ENCODE peak calls at places on chromosome 2, in four cellular contexts. R is stomach, P is kidney, X is GM12878. I is an unnamed sample.
A peak's percentile ranks its signal among the peaks of the same experiment; 100 is the strongest.

GRCh38 chr2:205629021-205629817 is 53.1 kb upstream of the NRP2 start:
- DNase-seq in R (no peak), P (no peak), X (no peak), I (no peak)

GRCh38 chr2:85057236-85057635 is 76.0 kb upstream of the TCF7L1 start:
- DNase-seq in R (no peak), P (no peak), X (no peak), I (peak; percentile 68)

GRCh38 chr2:74831693-74832530 is 2.0 kb upstream of the HK2 start:
- DNase-seq in R (no peak), P (no peak), X (no peak), I (peak; percentile 28)

GRCh38 chr2:109098921-109099273 is 30.1 kb upstream of the SH3RF3 start:
- DNase-seq in R (no peak), P (no peak), X (no peak), I (no peak)

GRCh38 chr2:239109041-239109915 is 261.4 kb downstream of the TWIST2 start:
- DNase-seq in R (peak; percentile 85), P (no peak), X (no peak), I (no peak)

GRCh38 chr2:68248806-68249205 is 3.5 kb downstream of the PPP3R1 start:
- DNase-seq in R (no peak), P (no peak), X (no peak), I (no peak)

GRCh38 chr2:118510807-118511206 is 336.6 kb downstream of the EN1 start:
- DNase-seq in R (no peak), P (no peak), X (no peak), I (no peak)

GRCh38 chr2:207767461-207768167 is 2.1 kb downstream of the FZD5 start:
- DNase-seq in R (peak; percentile 82), P (peak; percentile 79), X (no peak), I (no peak)

GRCh38 chr2:230382108-230382507 is 33.9 kb upstream of the SP100 start:
- DNase-seq in R (no peak), P (no peak), X (no peak), I (no peak)

GRCh38 chr2:64354857-64355680 is 98.9 kb upstream of the LGALSL start:
- DNase-seq in R (no peak), P (no peak), X (no peak), I (peak; percentile 39)

GRCh38 chr2:38375711-38376345 is 1.2 kb downstream of the ATL2 start:
- DNase-seq in R (no peak), P (no peak), X (no peak), I (no peak)

GRCh38 chr2:240235811-240236210 is 95.4 kb upstream of the OTOS start:
- DNase-seq in R (no peak), P (no peak), X (no peak), I (no peak)

GRCh38 chr2:100213595-100213994 is 71.2 kb upstream of the AFF3 start:
- DNase-seq in R (peak; percentile 32), P (peak; percentile 15), X (no peak), I (no peak)

GRCh38 chr2:121828281-121828731 is 72.9 kb downstream of the TSN start:
- DNase-seq in R (no peak), P (no peak), X (no peak), I (no peak)

GRCh38 chr2:203737360-203737759 is 30.9 kb downstream of the CD28 start:
- DNase-seq in R (no peak), P (no peak), X (no peak), I (no peak)

GRCh38 chr2:12675801-12676200 is 40.9 kb upstream of the TRIB2 start:
- DNase-seq in R (no peak), P (no peak), X (no peak), I (no peak)

GRCh38 chr2:163306647-163307046 is 429.2 kb downstream of the FIGN start:
- DNase-seq in R (no peak), P (no peak), X (no peak), I (no peak)

GRCh38 chr2:179562330-179562885 is 297.8 kb upstream of the SESTD1 start:
- DNase-seq in R (no peak), P (no peak), X (no peak), I (no peak)

GRCh38 chr2:121092095-121092494 is 192.9 kb downstream of the TFCP2L1 start:
- DNase-seq in R (peak; percentile 83), P (no peak), X (no peak), I (no peak)

GRCh38 chr2:130883520-130883919 is 46.8 kb downstream of the ARHGEF4 start:
- DNase-seq in R (no peak), P (no peak), X (no peak), I (no peak)

GRCh38 chr2:134660619-134661403 is 58.0 kb downstream of the TMEM163 start:
- DNase-seq in R (no peak), P (no peak), X (no peak), I (no peak)

GRCh38 chr2:72993585-72994280 is 76.4 kb downstream of the EMX1 start:
- DNase-seq in R (peak; percentile 14), P (peak; percentile 18), X (no peak), I (no peak)

GRCh38 chr2:36919041-36919837 is 47.1 kb downstream of the STRN start:
- DNase-seq in R (no peak), P (no peak), X (no peak), I (no peak)

GRCh38 chr2:9170458-9171130 is 36.0 kb upstream of the ASAP2 start:
- DNase-seq in R (no peak), P (no peak), X (no peak), I (no peak)

GRCh38 chr2:50491541-50492114 is 540.3 kb downstream of the NRXN1 start:
- DNase-seq in R (no peak), P (no peak), X (no peak), I (peak; percentile 53)

GRCh38 chr2:120176526-120176925 is 46.7 kb downstream of the TMEM185B start:
- DNase-seq in R (no peak), P (no peak), X (no peak), I (no peak)

GRCh38 chr2:209314641-209315040 is 109.2 kb upstream of the MAP2 start:
- DNase-seq in R (no peak), P (no peak), X (no peak), I (peak; percentile 11)

GRCh38 chr2:101337877-101338276 is 29.4 kb upstream of the RNF149 start:
- DNase-seq in R (no peak), P (no peak), X (no peak), I (no peak)

GRCh38 chr2:222264791-222265320 is 33.9 kb downstream of the PAX3 start:
- DNase-seq in R (no peak), P (no peak), X (no peak), I (peak; percentile 26)

GRCh38 chr2:222271854-222272253 is 26.9 kb downstream of the PAX3 start:
- DNase-seq in R (no peak), P (no peak), X (no peak), I (peak; percentile 30)

GRCh38 chr2:222269132-222269531 is 29.7 kb downstream of the PAX3 start:
- DNase-seq in R (no peak), P (no peak), X (no peak), I (no peak)

GRCh38 chr2:222270436-222270835 is 28.4 kb downstream of the PAX3 start:
- DNase-seq in R (no peak), P (no peak), X (no peak), I (no peak)

GRCh38 chr2:222268311-222268980 is 30.4 kb downstream of the PAX3 start:
- DNase-seq in R (no peak), P (no peak), X (no peak), I (peak; percentile 65)
- H3K4me3 ChIP-seq in R (no peak overlapping the region), P (no peak overlapping the region), X (no peak overlapping the region), I (no peak overlapping the region)

DNA sequence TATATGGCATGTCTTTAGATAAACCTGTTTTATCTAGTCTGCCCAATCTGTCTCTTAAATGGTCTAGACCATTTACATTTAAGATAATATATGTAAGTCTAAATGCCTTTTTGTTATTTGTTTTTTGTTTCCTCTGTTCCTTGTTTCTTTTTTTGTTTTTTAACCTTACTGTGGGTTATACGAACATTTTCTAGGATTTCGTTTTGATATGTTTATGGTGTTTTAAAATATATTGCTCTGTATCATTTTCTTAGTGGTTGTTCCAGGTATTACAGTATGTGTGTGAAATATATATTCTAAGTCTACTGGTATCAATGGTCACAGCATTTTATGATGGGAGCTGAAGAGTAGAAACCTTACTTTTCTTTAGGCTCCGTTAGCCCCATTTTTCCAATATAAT is 13.4 kb downstream of the BCL2L11 start:
- DNase-seq in R (no peak), P (no peak), X (no peak), I (no peak)
- TF ChIP-seq CTCF in R (no peak), P (no peak), X (no peak), I (no peak)

GRCh38 chr2:195820867-195821565 is 164.0 kb downstream of the SLC39A10 start:
- DNase-seq in R (no peak), P (no peak), X (no peak), I (no peak)
- H3K4me3 ChIP-seq in R (no peak overlapping the region), P (no peak overlapping the region), X (no peak overlapping the region), I (no peak overlapping the region)

DNA sequence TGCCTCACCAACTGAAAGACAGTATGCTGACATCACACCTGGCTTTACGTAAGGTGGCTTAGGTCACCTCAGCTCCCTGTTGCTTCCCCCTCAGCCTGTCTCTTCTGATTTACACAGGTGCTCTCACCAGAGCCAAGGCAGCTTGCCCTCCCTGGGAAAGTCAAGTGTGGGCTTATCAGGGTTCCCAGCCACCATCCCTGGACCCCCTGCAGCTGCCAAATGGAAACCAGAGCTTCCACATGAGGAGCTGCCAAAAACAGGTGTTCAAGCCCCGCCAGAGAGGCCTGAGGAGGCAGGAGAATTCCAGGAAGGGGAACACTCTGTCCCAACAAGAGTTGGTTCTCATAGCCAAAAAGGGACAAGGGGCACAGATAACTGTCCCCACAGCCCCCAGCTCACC is 266.7 kb downstream of the ATAD2B start:
- DNase-seq in R (no peak), P (no peak), X (no peak), I (no peak)
- TF ChIP-seq CTCF in R (no peak), P (no peak), X (no peak), I (no peak)

I was measured in foreskin fibroblast.